ENCODE peak calls at places on chromosomes 13 and 19, in eight cellular contexts. K is fibroblast of pulmonary artery, T is memory B cell, X is tibial artery, E is MG63, M is endothelial cell, J is NCI-H1092, A is GM03348. P is an unnamed sample.

GRCh38 chr13:40694426-40694825 is 28.0 kb upstream of the FOXO1 start:
- DNase-seq in K (no peak), T (no peak), X (no peak), E (no peak), M (no peak), J (no peak), A (no peak), P (no peak)

GRCh38 chr13:44305845-44306244 is 67.8 kb upstream of the SERP2 start:
- DNase-seq in K (no peak), T (no peak), X (no peak), E (peak; percentile 28), M (no peak), J (peak; percentile 48), A (no peak), P (no peak)

GRCh38 chr19:29819986-29820385 is 8.2 kb downstream of the CCNE1 start:
- DNase-seq in K (no peak), T (no peak), X (no peak), E (no peak), M (no peak), J (no peak), A (no peak), P (no peak)

GRCh38 chr19:1268392-1269064 is 604 bp upstream of the CIRBP start:
- DNase-seq in K (no peak), T (no peak), X (no peak), E (no peak), M (no peak), J (no peak), A (no peak), P (no peak)

GRCh38 chr19:35055715-35056179 is 14.2 kb downstream of the HPN start:
- DNase-seq in K (no peak), T (no peak), X (no peak), E (no peak), M (no peak), J (no peak), A (no peak), P (no peak)

GRCh38 chr13:24716446-24716845 is 36.2 kb downstream of the ATP12A start:
- DNase-seq in K (no peak), T (no peak), X (no peak), E (no peak), M (no peak), J (no peak), A (no peak), P (no peak)

GRCh38 chr19:3296446-3296845 is 69.9 kb upstream of the NFIC start:
- DNase-seq in K (no peak), T (no peak), X (no peak), E (no peak), M (no peak), J (no peak), A (no peak), P (no peak)

GRCh38 chr13:99221567-99222239 is 21.0 kb downstream of the UBAC2 start:
- DNase-seq in K (no peak), T (no peak), X (no peak), E (no peak), M (no peak), J (no peak), A (no peak), P (no peak)

GRCh38 chr19:47161876-47162489 is 31.3 kb downstream of the SAE1 start:
- DNase-seq in K (no peak), T (no peak), X (no peak), E (no peak), M (no peak), J (no peak), A (peak; percentile 66), P (no peak)

GRCh38 chr19:38035515-38036495 is 128.8 kb downstream of the SIPA1L3 start:
- DNase-seq in K (peak; percentile 39), T (no peak), X (no peak), E (peak; percentile 47), M (no peak), J (no peak), A (peak; percentile 85), P (no peak)

GRCh38 chr13:55341891-55342290 is 1798.8 kb upstream of the PRR20A start:
- DNase-seq in K (no peak), T (no peak), X (no peak), E (no peak), M (no peak), J (no peak), A (no peak), P (no peak)